ENCODE peak calls at places on chromosomes 6 and 20, in nine cellular contexts. J is HCT116, Q is breast epithelium, C is GM23338, A is SK-N-SH, R is HepG2, D is esophagus muscularis mucosa, G is H1, M is stomach. W is an unnamed sample.
A peak's percentile ranks its signal among the peaks of the same experiment; 100 is the strongest.

GRCh38 chr20:14544688-14545087 is 207.3 kb upstream of the FLRT3 start:
- DNase-seq in J (no peak), Q (no peak), C (no peak), A (no peak), R (no peak), D (no peak), G (no peak), M (no peak), W (no peak)

GRCh38 chr6:118744261-118744941 is 93.0 kb upstream of the CEP85L start:
- DNase-seq in J (no peak), Q (no peak), C (no peak), A (no peak), R (no peak), D (no peak), G (no peak), M (no peak), W (no peak)

GRCh38 chr6:20932284-20932683 is 398.0 kb downstream of the CDKAL1 start:
- DNase-seq in J (peak; percentile 71), Q (no peak), C (peak; percentile 24), A (no peak), R (no peak), D (no peak), G (no peak), M (no peak), W (no peak)

GRCh38 chr6:2765896-2766766 is 938 bp downstream of the WRNIP1 start:
- DNase-seq in J (no peak), Q (no peak), C (peak; percentile 49), A (peak; percentile 83), R (no peak), D (no peak), G (no peak), M (peak; percentile 53), W (peak; percentile 56)

GRCh38 chr6:64477311-64477850 is 841.8 kb downstream of the PHF3 start:
- DNase-seq in J (no peak), Q (no peak), C (no peak), A (no peak), R (no peak), D (no peak), G (no peak), M (no peak), W (no peak)

GRCh38 chr20:41316009-41316408 is 1.5 kb downstream of the ZHX3 start:
- DNase-seq in J (no peak), Q (no peak), C (no peak), A (no peak), R (peak; percentile 46), D (no peak), G (no peak), M (no peak), W (no peak)

GRCh38 chr20:43916073-43916874 is 1.6 kb downstream of the TOX2 start:
- DNase-seq in J (no peak), Q (no peak), C (peak; percentile 36), A (peak; percentile 72), R (no peak), D (no peak), G (no peak), M (no peak), W (no peak)

GRCh38 chr20:62941792-62942191 is 3.8 kb downstream of the GID8 start:
- DNase-seq in J (no peak), Q (no peak), C (no peak), A (no peak), R (no peak), D (no peak), G (no peak), M (no peak), W (no peak)

GRCh38 chr20:20824924-20825584 is 112.6 kb upstream of the RALGAPA2 start:
- DNase-seq in J (no peak), Q (peak; percentile 56), C (peak; percentile 89), A (peak; percentile 56), R (peak; percentile 70), D (no peak), G (peak; percentile 83), M (peak; percentile 62), W (peak; percentile 58)

DNA sequence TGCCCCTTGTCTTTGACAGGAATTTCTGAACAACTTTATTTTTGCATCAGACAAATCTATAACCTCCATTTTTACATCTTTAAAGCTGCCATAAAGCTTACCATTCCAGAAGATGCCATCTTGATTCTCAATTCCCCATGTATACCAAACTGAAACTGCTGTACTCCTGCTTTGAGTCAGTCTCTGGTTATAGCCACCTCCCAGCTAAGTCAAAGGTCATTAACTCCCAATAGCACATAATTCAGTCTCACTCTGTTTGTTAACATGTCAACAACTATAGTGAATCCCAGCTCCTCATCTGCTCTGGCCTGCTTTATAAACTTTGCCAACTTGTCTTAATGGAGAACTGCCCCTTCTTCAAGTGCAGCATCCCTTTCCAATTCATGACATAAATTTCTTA is 343.6 kb downstream of the FRK start:
- DNase-seq in J (no peak), Q (no peak), C (no peak), A (no peak), R (no peak), D (no peak), G (no peak), M (no peak), W (no peak)
- H3K27ac ChIP-seq in J (no peak overlapping the region), Q (no peak overlapping the region), C (no peak overlapping the region), A (no peak overlapping the region), R (no peak overlapping the region), D (no peak overlapping the region), G (no peak overlapping the region), M (no peak overlapping the region), W (no peak overlapping the region)

DNA sequence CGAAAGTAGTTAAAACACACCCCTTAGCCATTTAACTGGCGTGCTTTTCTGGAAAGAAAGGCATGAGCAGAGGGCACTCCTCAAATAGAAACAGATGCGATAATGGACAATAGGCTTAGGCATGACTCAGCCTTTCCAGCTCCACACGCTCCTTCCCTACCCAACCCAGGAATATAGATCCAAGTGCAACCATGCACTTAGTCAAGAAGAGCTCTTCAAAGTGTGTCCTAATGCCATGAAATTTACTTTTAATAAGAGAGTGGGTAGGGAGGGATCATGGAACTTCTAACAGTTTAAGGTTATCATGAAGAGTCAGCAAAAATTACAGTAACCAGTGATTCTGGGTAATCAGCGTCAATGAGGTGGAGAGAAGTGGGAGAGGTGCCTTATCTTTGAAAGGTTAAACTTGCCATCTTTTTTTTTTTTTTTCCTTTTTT is 2.4 kb upstream of the EFHC1 start:
- DNase-seq in J (no peak), Q (no peak), C (no peak), A (no peak), R (peak; percentile 48), D (no peak), G (no peak), M (peak; percentile 49), W (no peak)
- H3K4me1 ChIP-seq in J (peaks cover 44% of the 10 kb centered on the region), Q (no peaks in the 10 kb centered on the region), C (no peaks in the 10 kb centered on the region), A (peaks cover 23% of the 10 kb centered on the region), R (peaks cover 57% of the 10 kb centered on the region), D (peaks cover 28% of the 10 kb centered on the region), G (no peaks in the 10 kb centered on the region), M (peaks cover 29% of the 10 kb centered on the region), W (peaks cover 15% of the 10 kb centered on the region)

GRCh38 chr6:165096209-165096608 is 213.2 kb downstream of the C6orf118 start:
- DNase-seq in J (no peak), Q (no peak), C (no peak), A (no peak), R (no peak), D (no peak), G (no peak), M (no peak), W (no peak)

GRCh38 chr6:165092881-165093595 is 216.4 kb downstream of the C6orf118 start:
- DNase-seq in J (no peak), Q (no peak), C (no peak), A (no peak), R (no peak), D (no peak), G (no peak), M (no peak), W (no peak)

GRCh38 chr6:165086746-165087145 is 222.7 kb downstream of the C6orf118 start:
- DNase-seq in J (no peak), Q (no peak), C (no peak), A (no peak), R (no peak), D (no peak), G (no peak), M (no peak), W (no peak)

GRCh38 chr6:165090206-165090605 is 219.2 kb downstream of the C6orf118 start:
- DNase-seq in J (no peak), Q (no peak), C (no peak), A (no peak), R (no peak), D (no peak), G (no peak), M (no peak), W (no peak)

GRCh38 chr6:165091121-165091785 is 218.2 kb downstream of the C6orf118 start:
- DNase-seq in J (no peak), Q (no peak), C (no peak), A (no peak), R (no peak), D (no peak), G (no peak), M (no peak), W (no peak)
- TF ChIP-seq POLR2AphosphoS5 in J (no peak), Q (no peak), C (no peak), A (no peak), R (no peak), D (no peak), G (no peak), M (no peak), W (no peak)

GRCh38 chr6:44332585-44332984 is 9.9 kb upstream of the SPATS1 start:
- DNase-seq in J (no peak), Q (no peak), C (no peak), A (no peak), R (no peak), D (no peak), G (no peak), M (no peak), W (no peak)

GRCh38 chr6:44329858-44330257 is 12.6 kb upstream of the SPATS1 start:
- DNase-seq in J (no peak), Q (no peak), C (no peak), A (no peak), R (no peak), D (no peak), G (no peak), M (no peak), W (no peak)

GRCh38 chr6:44333942-44334341 is 8.5 kb upstream of the SPATS1 start:
- DNase-seq in J (no peak), Q (no peak), C (no peak), A (no peak), R (no peak), D (no peak), G (no peak), M (no peak), W (no peak)

GRCh38 chr6:44335631-44336030 is 6.8 kb upstream of the SPATS1 start:
- DNase-seq in J (no peak), Q (no peak), C (no peak), A (no peak), R (no peak), D (no peak), G (no peak), M (no peak), W (no peak)

DNA sequence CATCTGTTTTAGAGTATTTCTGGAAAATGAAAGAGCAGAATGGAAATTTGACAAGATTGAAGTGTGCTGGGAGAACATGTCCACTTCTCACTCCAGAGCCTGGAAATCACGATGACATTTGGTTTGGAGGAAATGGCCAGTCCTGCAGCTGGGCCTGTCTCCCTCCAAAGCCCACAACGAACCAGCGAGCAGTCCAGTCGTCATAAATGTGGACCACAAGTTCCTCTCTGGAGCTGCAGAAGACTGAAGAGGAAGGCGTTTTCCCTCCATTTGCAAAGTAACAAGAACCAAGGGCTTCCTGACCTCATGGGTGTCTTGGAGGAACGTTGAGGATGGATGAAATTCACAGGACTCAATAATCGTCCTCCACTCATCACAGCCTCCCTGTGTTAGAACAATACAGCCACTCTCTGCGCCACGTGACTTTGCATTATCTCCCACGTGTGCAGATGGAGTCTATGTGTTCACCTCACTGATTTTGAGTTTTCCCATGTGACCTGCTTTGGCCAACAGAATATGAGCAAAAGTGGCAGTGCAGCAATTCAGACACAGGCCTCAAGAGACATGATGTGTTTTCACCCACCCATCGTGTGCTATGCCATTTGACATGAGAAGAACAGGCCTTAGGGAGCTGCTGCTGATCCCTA is 9.1 kb upstream of the SPATS1 start:
- DNase-seq in J (no peak), Q (no peak), C (no peak), A (no peak), R (no peak), D (no peak), G (no peak), M (no peak), W (no peak)
- H3K27ac ChIP-seq in J (no peak overlapping the region), Q (no peak overlapping the region), C (no peak overlapping the region), A (no peak overlapping the region), R (no peak overlapping the region), D (no peak overlapping the region), G (no peak overlapping the region), M (no peak overlapping the region), W (no peak overlapping the region)